ENCODE peak calls at places on chromosome 1, in ten cellular contexts. M is CD8-positive, alpha-beta memory T cell; N is AG10803; L is left cardiac atrium; W is HT1080; V is HTR-8/SVneo; O is NCI-H146; U is HCEC 1CT; R is NCI-H345; G is SHP77. Y is an unnamed sample.

GRCh38 chr1:182391362-182392044 is at the start of gene GLUL:
- DNase-seq in M (peak), N (peak), L (peak), W (peak), V (peak), O (peak), U (peak), R (peak), G (peak), Y (peak)

GRCh38 chr1:209720326-209720725 is 15.7 kb downstream of the HSD11B1 start:
- DNase-seq in M (no peak), N (peak), L (no peak), W (no peak), V (no peak), O (no peak), U (peak), R (no peak), G (no peak), Y (no peak)

GRCh38 chr1:170487503-170487902 is 44.5 kb upstream of the GORAB start:
- DNase-seq in M (no peak), N (no peak), L (no peak), W (no peak), V (no peak), O (no peak), U (no peak), R (no peak), G (no peak), Y (no peak)

GRCh38 chr1:56129837-56130236 is 449.5 kb downstream of the PLPP3 start:
- DNase-seq in M (no peak), N (no peak), L (no peak), W (no peak), V (no peak), O (no peak), U (no peak), R (no peak), G (no peak), Y (no peak)

GRCh38 chr1:79129914-79130313 is 123.4 kb upstream of the ADGRL4 start:
- DNase-seq in M (no peak), N (no peak), L (no peak), W (no peak), V (no peak), O (no peak), U (no peak), R (no peak), G (no peak), Y (no peak)

GRCh38 chr1:213987422-213987875 is 324 bp upstream of the PROX1 start:
- DNase-seq in M (no peak), N (peak), L (peak), W (no peak), V (no peak), O (peak), U (peak), R (no peak), G (no peak), Y (peak)

GRCh38 chr1:178664278-178664677 is 60.8 kb upstream of the RALGPS2 start:
- DNase-seq in M (no peak), N (no peak), L (no peak), W (no peak), V (no peak), O (peak), U (no peak), R (no peak), G (no peak), Y (peak)

GRCh38 chr1:66489972-66490601 is 43.9 kb upstream of the SGIP1 start:
- DNase-seq in M (no peak), N (peak), L (no peak), W (no peak), V (no peak), O (no peak), U (no peak), R (no peak), G (no peak), Y (no peak)

GRCh38 chr1:107213225-107213624 is 72.4 kb downstream of the NTNG1 start:
- DNase-seq in M (no peak), N (no peak), L (no peak), W (no peak), V (no peak), O (no peak), U (no peak), R (no peak), G (no peak), Y (peak)

GRCh38 chr1:18527514-18527913 is 46.8 kb downstream of the KLHDC7A start:
- DNase-seq in M (no peak), N (no peak), L (no peak), W (no peak), V (no peak), O (no peak), U (no peak), R (no peak), G (no peak), Y (no peak)

GRCh38 chr1:207990455-207990854 is 79.5 kb upstream of the CD34 start:
- DNase-seq in M (no peak), N (no peak), L (no peak), W (no peak), V (no peak), O (no peak), U (no peak), R (no peak), G (no peak), Y (no peak)

Y was measured in Ammon's horn.